ENCODE peak calls at places on chromosomes 6 and 20, in eight cellular contexts. One of them, this sample, is unnamed.
A peak's percentile ranks its signal among the peaks of the same experiment; 100 is the strongest.

GRCh38 chr6:168215121-168215808 is 104.3 kb downstream of the DACT2 start:
- DNase-seq in CD4-positive, alpha-beta T cell: no peak
- DNase-seq in CD8-positive, alpha-beta T cell: no peak
- DNase-seq in psoas muscle: no peak
- DNase-seq in coronary artery: no peak
- DNase-seq in cardiac muscle cell: no peak
- DNase-seq in HFFc6: no peak
- DNase-seq in foreskin fibroblast: no peak
- DNase-seq in this sample: no peak

GRCh38 chr6:73724389-73724788 is 28.4 kb downstream of the CD109 start:
- DNase-seq in CD4-positive, alpha-beta T cell: no peak
- DNase-seq in CD8-positive, alpha-beta T cell: no peak
- DNase-seq in psoas muscle: no peak
- DNase-seq in coronary artery: no peak
- DNase-seq in cardiac muscle cell: no peak
- DNase-seq in HFFc6: no peak
- DNase-seq in foreskin fibroblast: no peak
- DNase-seq in this sample: no peak

GRCh38 chr20:8464368-8464767 is 332.3 kb downstream of the PLCB1 start:
- DNase-seq in CD4-positive, alpha-beta T cell: no peak
- DNase-seq in CD8-positive, alpha-beta T cell: no peak
- DNase-seq in psoas muscle: no peak
- DNase-seq in coronary artery: no peak
- DNase-seq in cardiac muscle cell: no peak
- DNase-seq in HFFc6: peak; percentile 10
- DNase-seq in foreskin fibroblast: no peak
- DNase-seq in this sample: no peak

GRCh38 chr6:79373880-79374279 is 139.4 kb upstream of the HMGN3 start:
- DNase-seq in CD4-positive, alpha-beta T cell: no peak
- DNase-seq in CD8-positive, alpha-beta T cell: no peak
- DNase-seq in psoas muscle: no peak
- DNase-seq in coronary artery: no peak
- DNase-seq in cardiac muscle cell: no peak
- DNase-seq in HFFc6: no peak
- DNase-seq in foreskin fibroblast: no peak
- DNase-seq in this sample: no peak

GRCh38 chr20:23048283-23049200 is 930 bp downstream of the THBD start:
- DNase-seq in CD4-positive, alpha-beta T cell: no peak
- DNase-seq in CD8-positive, alpha-beta T cell: no peak
- DNase-seq in psoas muscle: peak; percentile 79
- DNase-seq in coronary artery: peak; percentile 80
- DNase-seq in cardiac muscle cell: peak; percentile 60
- DNase-seq in HFFc6: no peak
- DNase-seq in foreskin fibroblast: peak; percentile 33
- DNase-seq in this sample: peak; percentile 75

GRCh38 chr6:14824060-14824834 is 421.6 kb upstream of the JARID2 start:
- DNase-seq in CD4-positive, alpha-beta T cell: no peak
- DNase-seq in CD8-positive, alpha-beta T cell: no peak
- DNase-seq in psoas muscle: no peak
- DNase-seq in coronary artery: no peak
- DNase-seq in cardiac muscle cell: no peak
- DNase-seq in HFFc6: no peak
- DNase-seq in foreskin fibroblast: no peak
- DNase-seq in this sample: no peak

GRCh38 chr20:59403261-59403961 is 103.0 kb downstream of the EDN3 start:
- DNase-seq in CD4-positive, alpha-beta T cell: peak; percentile 72
- DNase-seq in CD8-positive, alpha-beta T cell: peak; percentile 57
- DNase-seq in psoas muscle: peak; percentile 45
- DNase-seq in coronary artery: no peak
- DNase-seq in cardiac muscle cell: peak; percentile 75
- DNase-seq in HFFc6: no peak
- DNase-seq in foreskin fibroblast: peak; percentile 1
- DNase-seq in this sample: no peak

GRCh38 chr6:107668826-107669474 is 155.2 kb downstream of the SCML4 start:
- DNase-seq in CD4-positive, alpha-beta T cell: no peak
- DNase-seq in CD8-positive, alpha-beta T cell: no peak
- DNase-seq in psoas muscle: no peak
- DNase-seq in coronary artery: no peak
- DNase-seq in cardiac muscle cell: no peak
- DNase-seq in HFFc6: no peak
- DNase-seq in foreskin fibroblast: no peak
- DNase-seq in this sample: no peak

GRCh38 chr6:146985111-146985510 is 219.1 kb upstream of the STXBP5 start:
- DNase-seq in CD4-positive, alpha-beta T cell: no peak
- DNase-seq in CD8-positive, alpha-beta T cell: no peak
- DNase-seq in psoas muscle: no peak
- DNase-seq in coronary artery: no peak
- DNase-seq in cardiac muscle cell: no peak
- DNase-seq in HFFc6: no peak
- DNase-seq in foreskin fibroblast: no peak
- DNase-seq in this sample: no peak

GRCh38 chr6:167730441-167730840 is 96.3 kb upstream of the AFDN start:
- DNase-seq in CD4-positive, alpha-beta T cell: no peak
- DNase-seq in CD8-positive, alpha-beta T cell: no peak
- DNase-seq in psoas muscle: no peak
- DNase-seq in coronary artery: no peak
- DNase-seq in cardiac muscle cell: no peak
- DNase-seq in HFFc6: no peak
- DNase-seq in foreskin fibroblast: no peak
- DNase-seq in this sample: no peak

GRCh38 chr6:127300411-127300810 is 33.7 kb downstream of the RNF146 start:
- DNase-seq in CD4-positive, alpha-beta T cell: no peak
- DNase-seq in CD8-positive, alpha-beta T cell: no peak
- DNase-seq in psoas muscle: no peak
- DNase-seq in coronary artery: no peak
- DNase-seq in cardiac muscle cell: peak; percentile 4
- DNase-seq in HFFc6: peak; percentile 92
- DNase-seq in foreskin fibroblast: peak; percentile 82
- DNase-seq in this sample: no peak

GRCh38 chr6:98054453-98054852 is 771.4 kb upstream of the MMS22L start:
- DNase-seq in CD4-positive, alpha-beta T cell: no peak
- DNase-seq in CD8-positive, alpha-beta T cell: no peak
- DNase-seq in psoas muscle: no peak
- DNase-seq in coronary artery: no peak
- DNase-seq in cardiac muscle cell: no peak
- DNase-seq in HFFc6: no peak
- DNase-seq in foreskin fibroblast: no peak
- DNase-seq in this sample: no peak
- TF ChIP-seq CTCF in CD4-positive, alpha-beta T cell: no peak
- TF ChIP-seq CTCF in CD8-positive, alpha-beta T cell: no peak
- TF ChIP-seq CTCF in psoas muscle: no peak
- TF ChIP-seq CTCF in coronary artery: no peak
- TF ChIP-seq CTCF in cardiac muscle cell: no peak
- TF ChIP-seq CTCF in HFFc6: peak; percentile 40
- TF ChIP-seq CTCF in foreskin fibroblast: no peak
- TF ChIP-seq CTCF in this sample: no peak

GRCh38 chr6:149316740-149317655 is 514 bp upstream of the TAB2 start:
- DNase-seq in CD4-positive, alpha-beta T cell: peak; percentile 87
- DNase-seq in CD8-positive, alpha-beta T cell: peak; percentile 80
- DNase-seq in psoas muscle: peak; percentile 92
- DNase-seq in coronary artery: peak; percentile 91
- DNase-seq in cardiac muscle cell: peak; percentile 96
- DNase-seq in HFFc6: peak; percentile 91
- DNase-seq in foreskin fibroblast: peak; percentile 91
- DNase-seq in this sample: peak; percentile 89
- TF ChIP-seq CTCF in CD4-positive, alpha-beta T cell: no peak
- TF ChIP-seq CTCF in CD8-positive, alpha-beta T cell: no peak
- TF ChIP-seq CTCF in psoas muscle: peak; percentile 13
- TF ChIP-seq CTCF in coronary artery: no peak
- TF ChIP-seq CTCF in cardiac muscle cell: no peak
- TF ChIP-seq CTCF in HFFc6: no peak
- TF ChIP-seq CTCF in foreskin fibroblast: no peak
- TF ChIP-seq CTCF in this sample: peak; percentile 5

GRCh38 chr20:49615401-49616153 is 47.6 kb upstream of the PTGIS start:
- DNase-seq in CD4-positive, alpha-beta T cell: no peak
- DNase-seq in CD8-positive, alpha-beta T cell: no peak
- DNase-seq in psoas muscle: peak; percentile 76
- DNase-seq in coronary artery: no peak
- DNase-seq in cardiac muscle cell: no peak
- DNase-seq in HFFc6: peak; percentile 18
- DNase-seq in foreskin fibroblast: peak; percentile 47
- DNase-seq in this sample: peak; percentile 30
- TF ChIP-seq CTCF in CD4-positive, alpha-beta T cell: no peak
- TF ChIP-seq CTCF in CD8-positive, alpha-beta T cell: no peak
- TF ChIP-seq CTCF in psoas muscle: no peak
- TF ChIP-seq CTCF in coronary artery: no peak
- TF ChIP-seq CTCF in cardiac muscle cell: no peak
- TF ChIP-seq CTCF in HFFc6: no peak
- TF ChIP-seq CTCF in foreskin fibroblast: no peak
- TF ChIP-seq CTCF in this sample: no peak

GRCh38 chr6:91539451-91539850 is 952.6 kb upstream of the MAP3K7 start:
- DNase-seq in CD4-positive, alpha-beta T cell: no peak
- DNase-seq in CD8-positive, alpha-beta T cell: no peak
- DNase-seq in psoas muscle: no peak
- DNase-seq in coronary artery: no peak
- DNase-seq in cardiac muscle cell: no peak
- DNase-seq in HFFc6: no peak
- DNase-seq in foreskin fibroblast: no peak
- DNase-seq in this sample: no peak

GRCh38 chr6:91538622-91539021 is 951.8 kb upstream of the MAP3K7 start:
- DNase-seq in CD4-positive, alpha-beta T cell: no peak
- DNase-seq in CD8-positive, alpha-beta T cell: no peak
- DNase-seq in psoas muscle: no peak
- DNase-seq in coronary artery: no peak
- DNase-seq in cardiac muscle cell: no peak
- DNase-seq in HFFc6: no peak
- DNase-seq in foreskin fibroblast: no peak
- DNase-seq in this sample: no peak

DNA sequence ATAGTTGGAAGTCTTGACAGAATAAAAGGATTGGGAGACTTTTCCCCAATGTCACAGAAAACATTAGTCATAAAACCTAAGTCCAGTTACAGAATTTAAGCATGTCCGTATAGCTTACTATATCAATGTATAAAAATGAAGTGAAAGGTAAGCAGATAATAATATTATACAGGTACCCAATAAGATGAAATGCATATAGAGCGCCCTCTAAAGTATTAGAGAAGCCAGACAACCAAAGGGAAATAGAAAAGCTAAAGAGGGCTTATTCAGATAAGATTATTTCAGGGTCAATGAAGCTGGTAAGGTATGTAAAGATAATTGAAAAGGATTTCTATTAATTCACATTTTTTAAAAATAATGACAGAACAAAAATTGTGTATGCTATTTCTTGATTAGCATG is 947.7 kb upstream of the MAP3K7 start:
- DNase-seq in CD4-positive, alpha-beta T cell: no peak
- DNase-seq in CD8-positive, alpha-beta T cell: no peak
- DNase-seq in psoas muscle: no peak
- DNase-seq in coronary artery: no peak
- DNase-seq in cardiac muscle cell: no peak
- DNase-seq in HFFc6: no peak
- DNase-seq in foreskin fibroblast: no peak
- DNase-seq in this sample: no peak
- TF ChIP-seq CTCF in CD4-positive, alpha-beta T cell: no peak
- TF ChIP-seq CTCF in CD8-positive, alpha-beta T cell: no peak
- TF ChIP-seq CTCF in psoas muscle: no peak
- TF ChIP-seq CTCF in coronary artery: no peak
- TF ChIP-seq CTCF in cardiac muscle cell: no peak
- TF ChIP-seq CTCF in HFFc6: no peak
- TF ChIP-seq CTCF in foreskin fibroblast: no peak
- TF ChIP-seq CTCF in this sample: no peak

DNA sequence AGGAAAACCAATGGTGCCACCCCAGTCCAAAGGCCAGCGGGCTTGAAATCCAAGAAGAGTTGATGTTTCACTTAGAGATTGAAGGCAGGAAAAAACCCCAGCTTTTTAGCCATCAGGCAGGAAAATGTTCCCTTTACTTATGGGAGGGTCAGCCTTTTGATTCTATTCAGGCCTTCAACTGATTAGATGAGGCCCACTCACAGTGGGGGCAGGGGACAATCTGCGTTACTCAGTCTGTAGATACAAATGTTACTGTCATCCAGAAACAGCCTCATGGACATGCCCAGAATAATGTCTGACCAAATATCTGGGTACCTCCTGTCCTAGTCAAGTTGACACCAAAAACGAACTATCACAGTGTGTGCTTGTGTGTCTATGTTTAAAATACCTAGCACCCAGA is 121.2 kb upstream of the KCNQ5 start:
- DNase-seq in CD4-positive, alpha-beta T cell: no peak
- DNase-seq in CD8-positive, alpha-beta T cell: no peak
- DNase-seq in psoas muscle: no peak
- DNase-seq in coronary artery: no peak
- DNase-seq in cardiac muscle cell: no peak
- DNase-seq in HFFc6: no peak
- DNase-seq in foreskin fibroblast: no peak
- DNase-seq in this sample: no peak
- TF ChIP-seq CTCF in CD4-positive, alpha-beta T cell: no peak
- TF ChIP-seq CTCF in CD8-positive, alpha-beta T cell: no peak
- TF ChIP-seq CTCF in psoas muscle: no peak
- TF ChIP-seq CTCF in coronary artery: no peak
- TF ChIP-seq CTCF in cardiac muscle cell: no peak
- TF ChIP-seq CTCF in HFFc6: no peak
- TF ChIP-seq CTCF in foreskin fibroblast: no peak
- TF ChIP-seq CTCF in this sample: no peak

DNA sequence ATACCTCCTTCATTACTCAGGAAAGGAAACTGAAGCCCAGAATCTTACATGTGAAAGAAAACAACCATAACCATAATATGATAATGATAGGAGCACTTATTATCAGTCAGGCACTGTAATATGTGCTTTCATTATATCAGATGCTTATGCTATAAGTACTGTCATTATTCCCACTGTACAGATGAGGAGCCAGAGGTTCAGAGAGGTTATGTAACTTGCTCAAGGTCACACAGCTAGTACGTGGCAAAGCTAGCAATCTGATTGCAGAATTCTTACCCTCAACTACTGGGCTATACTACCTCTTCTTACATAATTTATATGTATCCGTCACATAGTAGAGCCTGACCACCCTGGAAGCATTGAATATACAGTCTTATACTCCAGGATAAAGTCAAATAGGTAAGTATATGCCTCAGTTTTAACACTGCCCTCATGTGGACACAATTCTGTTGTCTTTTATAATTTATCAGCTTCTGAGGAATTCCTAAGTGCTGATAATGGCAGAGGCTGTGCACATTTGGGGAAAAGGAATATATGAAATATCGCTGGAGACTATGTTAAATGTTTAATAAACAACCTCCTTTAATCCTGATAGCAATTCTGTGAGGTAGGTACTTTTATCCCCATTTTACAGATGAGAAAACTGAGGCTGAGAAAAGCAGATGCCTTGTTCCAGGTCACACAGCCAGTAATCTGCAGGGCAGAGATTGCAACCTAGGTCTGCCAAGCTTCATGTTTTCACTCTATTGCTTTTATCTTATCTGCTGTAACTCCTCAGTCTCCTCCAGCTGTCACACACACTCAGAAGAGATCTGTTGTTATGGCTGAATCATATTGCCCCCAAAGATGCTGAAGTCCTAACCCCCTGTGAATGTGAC is 13.4 kb downstream of the BCAS1 start:
- DNase-seq in CD4-positive, alpha-beta T cell: no peak
- DNase-seq in CD8-positive, alpha-beta T cell: no peak
- DNase-seq in psoas muscle: no peak
- DNase-seq in coronary artery: no peak
- DNase-seq in cardiac muscle cell: no peak
- DNase-seq in HFFc6: no peak
- DNase-seq in foreskin fibroblast: no peak
- DNase-seq in this sample: no peak
- TF ChIP-seq CTCF in CD4-positive, alpha-beta T cell: no peak
- TF ChIP-seq CTCF in CD8-positive, alpha-beta T cell: no peak
- TF ChIP-seq CTCF in psoas muscle: no peak
- TF ChIP-seq CTCF in coronary artery: no peak
- TF ChIP-seq CTCF in cardiac muscle cell: no peak
- TF ChIP-seq CTCF in HFFc6: peak; percentile 59
- TF ChIP-seq CTCF in foreskin fibroblast: no peak
- TF ChIP-seq CTCF in this sample: no peak

This sample was measured in CD14-positive monocyte.